ENCODE peak calls at places on chromosomes 6 and 20, in six cellular contexts. One of them, this sample, is unnamed.

GRCh38 chr6:102732908-102733307 is 1339.4 kb downstream of the GRIK2 start:
- DNase-seq in tibial artery: no peak
- DNase-seq in CD4-positive, CD25-positive, alpha-beta regulatory T cell: no peak
- DNase-seq in HAP-1: no peak
- DNase-seq in OCI-LY7: no peak
- DNase-seq in upper lobe of right lung: no peak
- DNase-seq in this sample: no peak

GRCh38 chr6:148924226-148924989 is 177.6 kb downstream of the UST start:
- DNase-seq in upper lobe of right lung: no peak
- DNase-seq in OCI-LY7: no peak
- DNase-seq in HAP-1: no peak
- DNase-seq in CD4-positive, CD25-positive, alpha-beta regulatory T cell: no peak
- DNase-seq in tibial artery: no peak
- DNase-seq in this sample: no peak

GRCh38 chr6:121344539-121344938 is 10.3 kb upstream of the TBC1D32 start:
- DNase-seq in OCI-LY7: no peak
- DNase-seq in upper lobe of right lung: no peak
- DNase-seq in tibial artery: no peak
- DNase-seq in CD4-positive, CD25-positive, alpha-beta regulatory T cell: no peak
- DNase-seq in HAP-1: no peak
- DNase-seq in this sample: no peak

GRCh38 chr20:35005463-35005961 is 49.8 kb downstream of the MYH7B start:
- DNase-seq in CD4-positive, CD25-positive, alpha-beta regulatory T cell: no peak
- DNase-seq in OCI-LY7: no peak
- DNase-seq in tibial artery: peak
- DNase-seq in HAP-1: no peak
- DNase-seq in upper lobe of right lung: no peak
- DNase-seq in this sample: no peak

GRCh38 chr6:166318649-166319600 is 10.7 kb upstream of the PRR18 start:
- DNase-seq in tibial artery: no peak
- DNase-seq in CD4-positive, CD25-positive, alpha-beta regulatory T cell: no peak
- DNase-seq in OCI-LY7: no peak
- DNase-seq in upper lobe of right lung: no peak
- DNase-seq in HAP-1: no peak
- DNase-seq in this sample: no peak

GRCh38 chr6:135796884-135797283 is 54.6 kb upstream of the PDE7B start:
- DNase-seq in OCI-LY7: no peak
- DNase-seq in HAP-1: no peak
- DNase-seq in tibial artery: no peak
- DNase-seq in CD4-positive, CD25-positive, alpha-beta regulatory T cell: no peak
- DNase-seq in upper lobe of right lung: no peak
- DNase-seq in this sample: no peak

GRCh38 chr6:132399376-132400074 is 1.8 kb downstream of the MOXD1 start:
- DNase-seq in HAP-1: no peak
- DNase-seq in OCI-LY7: no peak
- DNase-seq in tibial artery: no peak
- DNase-seq in upper lobe of right lung: no peak
- DNase-seq in CD4-positive, CD25-positive, alpha-beta regulatory T cell: no peak
- DNase-seq in this sample: peak

GRCh38 chr20:36481380-36482043 is 59.8 kb upstream of the MYL9 start:
- DNase-seq in CD4-positive, CD25-positive, alpha-beta regulatory T cell: no peak
- DNase-seq in upper lobe of right lung: no peak
- DNase-seq in OCI-LY7: no peak
- DNase-seq in tibial artery: no peak
- DNase-seq in HAP-1: no peak
- DNase-seq in this sample: no peak

GRCh38 chr20:9999660-10000059 is 35.1 kb upstream of the ANKEF1 start:
- DNase-seq in tibial artery: peak
- DNase-seq in CD4-positive, CD25-positive, alpha-beta regulatory T cell: no peak
- DNase-seq in upper lobe of right lung: no peak
- DNase-seq in OCI-LY7: peak
- DNase-seq in HAP-1: no peak
- DNase-seq in this sample: no peak

GRCh38 chr6:135062735-135063134 is 8.1 kb upstream of the HBS1L start:
- DNase-seq in upper lobe of right lung: no peak
- DNase-seq in OCI-LY7: peak
- DNase-seq in HAP-1: peak
- DNase-seq in CD4-positive, CD25-positive, alpha-beta regulatory T cell: no peak
- DNase-seq in tibial artery: no peak
- DNase-seq in this sample: no peak

GRCh38 chr6:119830069-119830468 is 480.5 kb upstream of the MAN1A1 start:
- DNase-seq in upper lobe of right lung: no peak
- DNase-seq in HAP-1: no peak
- DNase-seq in CD4-positive, CD25-positive, alpha-beta regulatory T cell: no peak
- DNase-seq in OCI-LY7: no peak
- DNase-seq in tibial artery: no peak
- DNase-seq in this sample: no peak

GRCh38 chr6:9623985-9624384 is 790.9 kb downstream of the TFAP2A start:
- DNase-seq in OCI-LY7: no peak
- DNase-seq in upper lobe of right lung: no peak
- DNase-seq in HAP-1: no peak
- DNase-seq in CD4-positive, CD25-positive, alpha-beta regulatory T cell: no peak
- DNase-seq in tibial artery: no peak
- DNase-seq in this sample: no peak

GRCh38 chr6:36928547-36928918 is 26.0 kb upstream of the PI16 start:
- DNase-seq in tibial artery: no peak
- DNase-seq in upper lobe of right lung: no peak
- DNase-seq in HAP-1: no peak
- DNase-seq in OCI-LY7: no peak
- DNase-seq in CD4-positive, CD25-positive, alpha-beta regulatory T cell: no peak
- DNase-seq in this sample: no peak

GRCh38 chr6:108119212-108120141 is 44.9 kb upstream of the OSTM1 start:
- DNase-seq in tibial artery: no peak
- DNase-seq in CD4-positive, CD25-positive, alpha-beta regulatory T cell: no peak
- DNase-seq in OCI-LY7: no peak
- DNase-seq in HAP-1: no peak
- DNase-seq in upper lobe of right lung: no peak
- DNase-seq in this sample: no peak

GRCh38 chr6:152273002-152273401 is 364.2 kb downstream of the SYNE1 start:
- DNase-seq in tibial artery: peak
- DNase-seq in HAP-1: peak
- DNase-seq in upper lobe of right lung: no peak
- DNase-seq in CD4-positive, CD25-positive, alpha-beta regulatory T cell: no peak
- DNase-seq in OCI-LY7: no peak
- DNase-seq in this sample: no peak

GRCh38 chr6:140977425-140977824 is 1155.3 kb upstream of the GJE1 start:
- DNase-seq in HAP-1: no peak
- DNase-seq in upper lobe of right lung: no peak
- DNase-seq in CD4-positive, CD25-positive, alpha-beta regulatory T cell: no peak
- DNase-seq in tibial artery: no peak
- DNase-seq in OCI-LY7: no peak
- DNase-seq in this sample: no peak

DNA sequence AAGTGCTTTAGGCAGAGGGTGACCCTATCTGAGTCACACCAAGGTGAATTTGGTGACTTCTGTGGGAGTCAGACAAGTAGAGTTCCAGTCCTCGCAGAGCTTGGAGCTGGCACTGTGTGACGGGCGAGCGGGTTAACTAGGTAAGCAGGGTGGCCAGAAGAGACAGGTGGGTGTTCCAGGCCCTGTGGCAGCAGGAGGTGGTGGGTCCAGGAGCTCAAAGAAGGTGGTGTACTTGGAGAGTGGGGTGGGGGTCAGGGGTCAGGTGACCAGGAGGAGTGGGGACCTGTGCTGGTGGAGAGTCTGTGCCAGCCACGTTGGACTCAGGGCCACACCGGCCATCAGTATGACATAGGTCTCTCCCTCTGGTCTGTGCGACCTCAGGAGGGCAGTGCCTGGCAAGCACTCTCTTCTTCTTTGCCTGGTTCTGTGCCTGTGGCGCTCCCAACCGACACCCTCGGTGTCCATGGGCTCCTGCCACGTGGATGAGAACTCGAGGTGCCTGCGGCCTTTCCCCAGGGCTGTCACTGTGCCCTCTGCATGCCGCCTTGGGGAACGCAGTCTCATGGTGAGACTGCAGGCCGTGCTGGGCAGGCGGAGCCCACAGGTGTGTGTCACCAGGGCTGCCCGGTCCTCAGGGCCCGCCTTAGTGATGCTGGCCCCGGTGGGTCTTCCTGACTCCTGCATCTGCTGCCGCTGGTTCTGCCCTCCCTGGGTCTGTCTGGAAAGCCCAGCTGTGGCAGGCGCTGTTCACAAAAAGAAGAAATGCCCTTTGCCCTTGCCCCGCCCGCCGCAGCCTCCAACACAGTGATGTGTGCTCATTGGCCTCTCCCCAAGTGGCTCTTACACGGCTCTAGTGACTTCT is 1.6 kb downstream of the MRGBP start:
- DNase-seq in HAP-1: no peak
- DNase-seq in upper lobe of right lung: no peak
- DNase-seq in OCI-LY7: no peak
- DNase-seq in CD4-positive, CD25-positive, alpha-beta regulatory T cell: no peak
- DNase-seq in tibial artery: no peak
- DNase-seq in this sample: no peak
- H3K4me3 ChIP-seq in HAP-1: no peak
- H3K4me3 ChIP-seq in upper lobe of right lung: no peak
- H3K4me3 ChIP-seq in OCI-LY7: peak
- H3K4me3 ChIP-seq in CD4-positive, CD25-positive, alpha-beta regulatory T cell: no peak
- H3K4me3 ChIP-seq in tibial artery: peak
- H3K4me3 ChIP-seq in this sample: peak

DNA sequence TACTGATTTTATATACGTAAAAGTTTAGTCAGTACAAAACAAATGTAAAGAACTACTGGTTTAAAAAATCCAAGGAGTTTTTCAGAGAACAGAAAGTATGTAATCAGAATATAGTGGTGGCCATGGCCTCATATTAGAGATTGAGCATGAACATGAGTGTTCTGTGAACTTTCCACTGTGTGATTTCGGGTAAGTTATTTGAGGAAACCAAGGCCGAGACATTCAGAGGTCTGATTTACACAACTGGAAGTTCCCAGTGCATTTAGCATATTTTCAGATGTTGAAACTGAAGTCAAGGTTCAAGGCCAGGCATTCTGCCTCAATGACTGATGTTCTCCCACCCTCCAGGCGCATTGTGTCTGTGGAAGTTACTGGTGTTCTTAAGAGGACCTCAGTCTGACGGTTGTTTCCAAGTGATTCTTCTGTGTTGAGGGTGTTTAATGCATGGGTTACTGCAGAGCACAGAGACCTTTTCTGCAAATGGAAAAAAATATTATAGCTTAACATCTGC is 26.2 kb downstream of the RNF144B start:
- DNase-seq in CD4-positive, CD25-positive, alpha-beta regulatory T cell: no peak
- DNase-seq in HAP-1: no peak
- DNase-seq in tibial artery: no peak
- DNase-seq in OCI-LY7: no peak
- DNase-seq in upper lobe of right lung: no peak
- DNase-seq in this sample: no peak
- H3K4me3 ChIP-seq in CD4-positive, CD25-positive, alpha-beta regulatory T cell: no peak
- H3K4me3 ChIP-seq in HAP-1: no peak
- H3K4me3 ChIP-seq in tibial artery: no peak
- H3K4me3 ChIP-seq in OCI-LY7: no peak
- H3K4me3 ChIP-seq in upper lobe of right lung: no peak
- H3K4me3 ChIP-seq in this sample: no peak

GRCh38 chr6:26301638-26302037 is 63.4 kb upstream of the BTN3A2 start:
- DNase-seq in upper lobe of right lung: no peak
- DNase-seq in CD4-positive, CD25-positive, alpha-beta regulatory T cell: no peak
- DNase-seq in OCI-LY7: no peak
- DNase-seq in HAP-1: no peak
- DNase-seq in tibial artery: no peak
- DNase-seq in this sample: no peak

GRCh38 chr6:26305097-26305841 is 59.7 kb upstream of the BTN3A2 start:
- DNase-seq in upper lobe of right lung: no peak
- DNase-seq in OCI-LY7: peak
- DNase-seq in CD4-positive, CD25-positive, alpha-beta regulatory T cell: peak
- DNase-seq in HAP-1: peak
- DNase-seq in tibial artery: no peak
- DNase-seq in this sample: peak

GRCh38 chr6:26302941-26303559 is 61.9 kb upstream of the BTN3A2 start:
- DNase-seq in upper lobe of right lung: no peak
- DNase-seq in CD4-positive, CD25-positive, alpha-beta regulatory T cell: no peak
- DNase-seq in OCI-LY7: no peak
- DNase-seq in tibial artery: no peak
- DNase-seq in HAP-1: no peak
- DNase-seq in this sample: no peak

GRCh38 chr6:26306248-26306647 is 58.8 kb upstream of the BTN3A2 start:
- DNase-seq in OCI-LY7: no peak
- DNase-seq in CD4-positive, CD25-positive, alpha-beta regulatory T cell: no peak
- DNase-seq in tibial artery: no peak
- DNase-seq in upper lobe of right lung: no peak
- DNase-seq in HAP-1: no peak
- DNase-seq in this sample: no peak

DNA sequence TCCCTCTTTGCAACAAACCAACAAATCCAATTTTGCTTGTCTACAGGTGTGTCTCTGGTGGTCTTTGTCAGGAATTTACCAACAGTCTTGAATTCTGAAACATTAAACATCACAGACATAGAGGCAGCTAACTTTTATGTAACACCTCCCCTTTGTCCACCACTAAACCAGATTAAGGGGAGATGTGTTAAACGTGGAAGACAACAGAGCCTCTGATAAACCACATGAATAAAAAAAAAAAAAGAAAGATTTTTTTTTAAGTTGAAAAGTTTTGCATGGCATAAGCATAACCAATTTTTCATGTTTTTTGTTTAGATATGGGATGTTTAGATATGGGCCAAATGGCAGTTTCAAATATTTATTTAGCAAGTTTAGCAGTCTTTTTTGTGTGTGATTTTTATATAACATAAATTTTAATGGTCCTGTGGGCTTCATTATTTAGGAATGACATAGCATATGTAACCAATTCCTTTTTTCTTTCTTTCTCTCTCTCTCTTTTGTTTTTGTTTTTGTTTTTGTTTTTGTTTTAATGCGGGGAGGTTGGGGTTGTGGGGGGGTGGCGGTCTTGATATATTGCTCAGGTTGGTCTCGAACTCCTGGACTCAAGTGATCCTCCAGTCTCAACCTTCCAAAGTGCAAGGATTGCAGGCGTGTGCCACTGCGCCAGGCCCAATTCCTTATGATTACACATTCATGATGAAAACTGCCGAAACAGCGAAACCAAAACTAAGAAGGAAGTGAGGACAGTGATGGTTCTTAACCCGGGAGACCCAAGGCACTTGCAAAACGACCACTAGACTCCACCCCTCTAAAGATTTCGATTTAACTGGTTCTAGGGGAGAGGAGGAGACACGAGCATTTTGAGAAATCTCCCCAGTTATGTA is 60.5 kb upstream of the BTN3A2 start:
- DNase-seq in OCI-LY7: peak
- DNase-seq in HAP-1: peak
- DNase-seq in tibial artery: peak
- DNase-seq in upper lobe of right lung: no peak
- DNase-seq in CD4-positive, CD25-positive, alpha-beta regulatory T cell: no peak
- DNase-seq in this sample: peak
- H3K4me3 ChIP-seq in OCI-LY7: peak
- H3K4me3 ChIP-seq in HAP-1: peak
- H3K4me3 ChIP-seq in tibial artery: peak
- H3K4me3 ChIP-seq in upper lobe of right lung: peak
- H3K4me3 ChIP-seq in CD4-positive, CD25-positive, alpha-beta regulatory T cell: peak
- H3K4me3 ChIP-seq in this sample: peak

DNA sequence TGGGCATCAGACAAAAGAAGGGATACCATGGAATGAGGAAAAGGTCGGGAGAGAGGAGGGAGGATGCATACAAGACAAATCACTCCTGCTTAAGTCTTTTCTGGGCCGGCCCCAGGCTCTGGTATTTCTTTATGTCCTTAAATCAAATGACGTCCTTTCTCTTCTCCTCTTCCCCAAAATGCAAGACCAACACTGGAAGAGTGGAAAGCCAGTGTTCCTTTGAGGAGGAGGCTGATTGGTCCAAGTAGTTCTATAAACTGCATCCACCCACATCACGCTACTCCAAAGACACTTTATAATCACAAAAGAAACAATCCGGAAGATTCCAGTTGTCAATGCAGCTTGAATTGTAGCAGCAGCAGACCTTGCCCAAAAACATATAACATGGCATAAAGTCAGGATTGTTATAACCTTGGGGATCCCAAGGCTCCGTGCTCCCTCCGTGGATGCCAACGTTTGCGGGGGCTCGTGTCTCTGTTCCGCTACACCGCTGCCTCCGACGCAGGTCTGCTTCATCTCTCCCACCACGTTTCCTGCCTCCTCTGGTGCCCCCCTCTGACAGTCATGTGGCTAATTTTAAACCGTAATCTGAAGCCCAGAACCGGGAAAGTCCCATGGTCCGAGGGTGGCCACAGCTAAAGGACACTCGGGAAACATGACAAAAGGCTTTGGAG is 47.1 kb downstream of the MCUR1 start:
- DNase-seq in OCI-LY7: no peak
- DNase-seq in HAP-1: peak
- DNase-seq in tibial artery: peak
- DNase-seq in upper lobe of right lung: no peak
- DNase-seq in CD4-positive, CD25-positive, alpha-beta regulatory T cell: peak
- DNase-seq in this sample: peak
- H3K4me3 ChIP-seq in OCI-LY7: no peak
- H3K4me3 ChIP-seq in HAP-1: no peak
- H3K4me3 ChIP-seq in tibial artery: peak
- H3K4me3 ChIP-seq in upper lobe of right lung: peak
- H3K4me3 ChIP-seq in CD4-positive, CD25-positive, alpha-beta regulatory T cell: peak
- H3K4me3 ChIP-seq in this sample: no peak

This sample was measured in mesenchymal stem cell.